ENCODE peak calls at places on chromosome 9, in six cellular contexts. A is SHP77; Q is lower lobe of right lung; V is stimulated activated CD4-positive, alpha-beta T cell treated with anti-CD3 and anti-CD28 coated beads, Interleukin-1b, Interleukin-23, amount 100 ng/mL, for 48 hours; Z is NB4; R is activated CD4-positive, CD25-positive, alpha-beta regulatory T cell. G is an unnamed sample.

GRCh38 chr9:34139477-34140146 is 13.1 kb upstream of the DCAF12 start:
- DNase-seq in V (no peak), Z (peak; percentile 56), Q (no peak), R (no peak), A (no peak), G (no peak)

GRCh38 chr9:133973791-133974630 is 18.1 kb downstream of the VAV2 start:
- DNase-seq in Z (no peak), A (no peak), Q (peak; percentile 46), V (no peak), R (no peak), G (no peak)

GRCh38 chr9:136047076-136047774 is 47.9 kb downstream of the NACC2 start:
- DNase-seq in Q (no peak), V (no peak), A (no peak), Z (peak; percentile 61), R (no peak), G (no peak)

GRCh38 chr9:107173422-107174180 is 109.5 kb upstream of the RAD23B start:
- DNase-seq in V (no peak), Q (no peak), Z (no peak), A (no peak), R (no peak), G (no peak)

GRCh38 chr9:109166771-109167601 is at the start of gene FRRS1L:
- DNase-seq in V (no peak), Z (no peak), Q (no peak), R (no peak), A (no peak), G (no peak)

GRCh38 chr9:72952914-72953313 is at the start of gene ALDH1A1:
- DNase-seq in Z (peak; percentile 10), R (no peak), V (no peak), A (no peak), Q (no peak), G (peak; percentile 76)

GRCh38 chr9:95147452-95147851 is 170.1 kb downstream of the FANCC start:
- DNase-seq in V (no peak), R (no peak), Q (no peak), A (no peak), Z (no peak), G (no peak)

GRCh38 chr9:88533951-88534455 is 975 bp upstream of the NXNL2 start:
- DNase-seq in Q (peak; percentile 61), A (no peak), V (no peak), R (no peak), Z (peak; percentile 75), G (no peak)

GRCh38 chr9:114007991-114008666 is 70.0 kb downstream of the AMBP start:
- DNase-seq in Z (no peak), Q (peak; percentile 28), A (no peak), R (no peak), V (no peak), G (no peak)

GRCh38 chr9:11149065-11149464 is 536.3 kb upstream of the PTPRD start:
- DNase-seq in V (no peak), A (no peak), Z (peak; percentile 28), R (no peak), Q (no peak), G (no peak)

GRCh38 chr9:1198085-1198484 is 147.9 kb downstream of the DMRT2 start:
- DNase-seq in V (no peak), A (no peak), R (no peak), Q (no peak), Z (no peak), G (no peak)

GRCh38 chr9:3514786-3515185 is 11.0 kb downstream of the RFX3 start:
- DNase-seq in Q (no peak), V (no peak), A (no peak), Z (no peak), R (no peak), G (no peak)

GRCh38 chr9:109821711-109822110 is 41.7 kb downstream of the PALM2AKAP2 start:
- DNase-seq in V (no peak), Z (no peak), R (no peak), Q (no peak), A (no peak), G (no peak)

GRCh38 chr9:134214766-134215394 is 50.5 kb upstream of the RNU6ATAC start:
- DNase-seq in V (no peak), Z (no peak), R (no peak), Q (peak; percentile 45), A (no peak), G (no peak)

GRCh38 chr9:126337690-126338426 is 11.2 kb downstream of the MVB12B start:
- DNase-seq in A (no peak), Z (peak; percentile 31), Q (no peak), R (no peak), V (no peak), G (no peak)

GRCh38 chr9:92175441-92175840 is 60.2 kb upstream of the SPTLC1 start:
- DNase-seq in Q (no peak), A (no peak), Z (no peak), R (no peak), V (no peak), G (no peak)

GRCh38 chr9:99485461-99485860 is 263.4 kb downstream of the SEC61B start:
- DNase-seq in R (no peak), A (no peak), Z (no peak), V (no peak), Q (no peak), G (no peak)

GRCh38 chr9:84054341-84055010 is 73.9 kb downstream of the RMI1 start:
- DNase-seq in V (no peak), Z (no peak), A (no peak), R (no peak), Q (no peak), G (no peak)

GRCh38 chr9:101737165-101737704 is 1.2 kb downstream of the GRIN3A start:
- DNase-seq in A (no peak), R (no peak), Q (peak; percentile 29), V (no peak), Z (no peak), G (no peak)

GRCh38 chr9:80555782-80556325 is 984.1 kb downstream of the TLE4 start:
- DNase-seq in A (no peak), V (no peak), Z (no peak), R (no peak), Q (no peak), G (no peak)

GRCh38 chr9:129669141-129669718 is 3.8 kb downstream of the PRRX2 start:
- DNase-seq in V (no peak), R (no peak), Q (no peak), Z (peak; percentile 31), A (no peak), G (no peak)

G was measured in NCI-H526 treated with DMSO at 0.1 percent for 48 hours.